ENCODE peak calls at places on chromosomes 2 and 18, in seven cellular contexts. One of them, this sample, is unnamed.

GRCh38 chr2:223404616-223405015 is 197.5 kb downstream of the SCG2 start:
- DNase-seq in IMR-90: no peak
- DNase-seq in H1: no peak
- DNase-seq in A549: no peak
- DNase-seq in K562: no peak
- DNase-seq in GM12878: no peak
- DNase-seq in HepG2: no peak
- DNase-seq in this sample: no peak

GRCh38 chr2:127638361-127639110 is 7.4 kb upstream of the GPR17 start:
- DNase-seq in A549: no peak
- DNase-seq in K562: peak; percentile 79
- DNase-seq in GM12878: no peak
- DNase-seq in HepG2: no peak
- DNase-seq in H1: peak; percentile 41
- DNase-seq in IMR-90: no peak
- DNase-seq in this sample: no peak

GRCh38 chr2:73981081-73981968 is 3.4 kb upstream of the TET3 start:
- DNase-seq in K562: peak; percentile 79
- DNase-seq in A549: peak; percentile 58
- DNase-seq in IMR-90: no peak
- DNase-seq in H1: peak; percentile 29
- DNase-seq in HepG2: peak; percentile 25
- DNase-seq in GM12878: no peak
- DNase-seq in this sample: peak; percentile 47

GRCh38 chr2:101872480-101872879 is 119.3 kb upstream of the IL1R2 start:
- DNase-seq in A549: no peak
- DNase-seq in K562: no peak
- DNase-seq in GM12878: no peak
- DNase-seq in H1: no peak
- DNase-seq in IMR-90: no peak
- DNase-seq in HepG2: no peak
- DNase-seq in this sample: no peak

GRCh38 chr2:27264753-27265535 is 2.1 kb upstream of the SLC30A3 start:
- DNase-seq in HepG2: peak; percentile 73
- DNase-seq in H1: no peak
- DNase-seq in A549: peak; percentile 82
- DNase-seq in GM12878: no peak
- DNase-seq in IMR-90: peak; percentile 35
- DNase-seq in K562: no peak
- DNase-seq in this sample: peak; percentile 100

GRCh38 chr2:99831772-99832171 is 310.6 kb downstream of the AFF3 start:
- DNase-seq in IMR-90: no peak
- DNase-seq in K562: no peak
- DNase-seq in A549: no peak
- DNase-seq in H1: no peak
- DNase-seq in GM12878: no peak
- DNase-seq in HepG2: peak; percentile 35
- DNase-seq in this sample: no peak

GRCh38 chr2:98461650-98462049 is 17.0 kb downstream of the INPP4A start:
- DNase-seq in K562: no peak
- DNase-seq in HepG2: no peak
- DNase-seq in IMR-90: no peak
- DNase-seq in H1: no peak
- DNase-seq in A549: no peak
- DNase-seq in GM12878: no peak
- DNase-seq in this sample: no peak

GRCh38 chr2:174053285-174053684 is 88.1 kb upstream of the SP3 start:
- DNase-seq in A549: peak; percentile 40
- DNase-seq in IMR-90: no peak
- DNase-seq in GM12878: no peak
- DNase-seq in H1: no peak
- DNase-seq in HepG2: no peak
- DNase-seq in K562: no peak
- DNase-seq in this sample: no peak

GRCh38 chr2:28447943-28448737 is 47.7 kb upstream of the PLB1 start:
- DNase-seq in A549: peak; percentile 41
- DNase-seq in K562: no peak
- DNase-seq in IMR-90: peak; percentile 91
- DNase-seq in GM12878: no peak
- DNase-seq in H1: no peak
- DNase-seq in HepG2: no peak
- DNase-seq in this sample: no peak

GRCh38 chr2:239168575-239168974 is 232.2 kb downstream of the HDAC4 start:
- DNase-seq in IMR-90: no peak
- DNase-seq in H1: no peak
- DNase-seq in HepG2: no peak
- DNase-seq in A549: no peak
- DNase-seq in K562: no peak
- DNase-seq in GM12878: no peak
- DNase-seq in this sample: no peak

GRCh38 chr18:28127763-28128737 is 48.9 kb downstream of the CDH2 start:
- DNase-seq in GM12878: no peak
- DNase-seq in K562: no peak
- DNase-seq in A549: peak; percentile 38
- DNase-seq in IMR-90: peak; percentile 34
- DNase-seq in HepG2: peak; percentile 92
- DNase-seq in H1: no peak
- DNase-seq in this sample: no peak

GRCh38 chr18:53698907-53699306 is 525.6 kb downstream of the MBD2 start:
- DNase-seq in GM12878: no peak
- DNase-seq in K562: no peak
- DNase-seq in A549: peak; percentile 11
- DNase-seq in H1: no peak
- DNase-seq in HepG2: peak; percentile 33
- DNase-seq in IMR-90: no peak
- DNase-seq in this sample: peak; percentile 53

GRCh38 chr2:104834431-104834830 is 19.5 kb upstream of the POU3F3 start:
- DNase-seq in GM12878: no peak
- DNase-seq in H1: no peak
- DNase-seq in IMR-90: no peak
- DNase-seq in HepG2: no peak
- DNase-seq in A549: no peak
- DNase-seq in K562: no peak
- DNase-seq in this sample: no peak

GRCh38 chr2:239814917-239815637 is 210.1 kb downstream of the NDUFA10 start:
- DNase-seq in A549: no peak
- DNase-seq in K562: no peak
- DNase-seq in HepG2: no peak
- DNase-seq in IMR-90: no peak
- DNase-seq in H1: no peak
- DNase-seq in GM12878: no peak
- DNase-seq in this sample: no peak

GRCh38 chr2:234677758-234678538 is 181.1 kb upstream of the ARL4C start:
- DNase-seq in K562: no peak
- DNase-seq in A549: peak; percentile 71
- DNase-seq in H1: no peak
- DNase-seq in GM12878: no peak
- DNase-seq in HepG2: peak; percentile 46
- DNase-seq in IMR-90: peak; percentile 79
- DNase-seq in this sample: no peak

GRCh38 chr2:233256048-233256447 is 4.6 kb downstream of the ATG16L1 start:
- DNase-seq in A549: no peak
- DNase-seq in H1: no peak
- DNase-seq in GM12878: no peak
- DNase-seq in HepG2: no peak
- DNase-seq in K562: no peak
- DNase-seq in IMR-90: no peak
- DNase-seq in this sample: no peak

GRCh38 chr2:66526171-66526570 is 91.2 kb downstream of the MEIS1 start:
- DNase-seq in GM12878: no peak
- DNase-seq in H1: no peak
- DNase-seq in HepG2: no peak
- DNase-seq in A549: no peak
- DNase-seq in K562: no peak
- DNase-seq in IMR-90: no peak
- DNase-seq in this sample: peak; percentile 48

GRCh38 chr2:172246649-172247048 is 143.9 kb upstream of the DLX2 start:
- DNase-seq in H1: no peak
- DNase-seq in IMR-90: peak; percentile 66
- DNase-seq in A549: peak; percentile 60
- DNase-seq in GM12878: no peak
- DNase-seq in HepG2: peak; percentile 49
- DNase-seq in K562: no peak
- DNase-seq in this sample: no peak

GRCh38 chr18:36186461-36187137 is 698 bp upstream of the MOCOS start:
- DNase-seq in K562: peak; percentile 69
- DNase-seq in HepG2: peak; percentile 41
- DNase-seq in H1: no peak
- DNase-seq in GM12878: no peak
- DNase-seq in A549: peak; percentile 22
- DNase-seq in IMR-90: no peak
- DNase-seq in this sample: peak; percentile 62

GRCh38 chr2:64554117-64554516 is 30.0 kb downstream of the AFTPH start:
- DNase-seq in K562: no peak
- DNase-seq in A549: no peak
- DNase-seq in IMR-90: no peak
- DNase-seq in HepG2: no peak
- DNase-seq in GM12878: no peak
- DNase-seq in H1: no peak
- DNase-seq in this sample: no peak

DNA sequence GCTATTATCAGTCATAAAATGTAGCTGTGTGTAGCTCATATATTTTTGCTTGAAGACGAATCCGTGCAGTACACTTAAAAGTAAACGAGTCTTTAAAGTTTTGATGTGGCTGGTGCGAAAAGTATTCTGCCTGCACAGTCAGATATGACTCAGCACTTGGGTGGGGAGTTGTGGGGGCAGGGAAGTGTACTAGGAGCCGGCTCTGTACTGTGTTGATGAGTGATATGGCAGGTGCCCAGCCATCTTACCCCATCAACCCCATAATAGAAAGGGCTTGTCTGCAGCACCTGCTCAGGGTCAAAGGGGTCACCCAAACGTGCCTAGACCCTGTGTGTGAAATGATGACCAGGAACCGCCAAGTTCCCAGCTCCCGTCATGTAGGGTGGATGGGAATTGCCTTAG is 47.8 kb downstream of the BCL2L11 start:
- DNase-seq in GM12878: peak; percentile 68
- DNase-seq in HepG2: no peak
- DNase-seq in IMR-90: peak; percentile 89
- DNase-seq in K562: peak; percentile 85
- DNase-seq in A549: peak; percentile 68
- DNase-seq in H1: no peak
- DNase-seq in this sample: no peak
- TF ChIP-seq RFX5 in GM12878: no peak
- TF ChIP-seq RFX5 in HepG2: no peak
- TF ChIP-seq RFX5 in IMR-90: no peak
- TF ChIP-seq RFX5 in K562: no peak
- TF ChIP-seq RFX5 in A549: no peak
- TF ChIP-seq RFX5 in H1: no peak
- TF ChIP-seq RFX5 in this sample: no peak

DNA sequence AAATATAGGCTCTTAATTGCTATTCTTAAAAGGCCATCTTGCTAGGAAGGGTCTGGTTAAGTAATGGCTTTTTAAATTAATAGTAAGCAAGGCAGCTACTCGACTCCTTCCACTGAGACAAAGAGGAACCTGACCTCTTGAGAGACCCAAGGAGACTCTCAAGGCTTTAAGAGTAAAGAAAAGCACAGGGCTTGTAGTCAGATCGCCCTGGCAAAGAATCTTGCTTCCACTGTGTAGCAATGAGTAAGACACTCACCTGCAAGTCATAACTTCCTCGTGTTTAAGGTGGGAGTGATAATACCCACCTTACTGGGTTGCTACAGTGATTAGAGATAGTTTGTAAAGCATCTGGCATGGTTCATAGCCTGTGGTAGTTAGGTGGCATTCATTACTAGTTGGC is 274.5 kb downstream of the TSN start:
- DNase-seq in GM12878: no peak
- DNase-seq in HepG2: no peak
- DNase-seq in A549: no peak
- DNase-seq in H1: no peak
- DNase-seq in IMR-90: no peak
- DNase-seq in K562: no peak
- DNase-seq in this sample: no peak
- H3K4me2 ChIP-seq in GM12878: no peak overlapping the region
- H3K4me2 ChIP-seq in HepG2: no peak overlapping the region
- H3K4me2 ChIP-seq in A549: no peak overlapping the region
- H3K4me2 ChIP-seq in H1: no peak overlapping the region
- H3K4me2 ChIP-seq in IMR-90: no peak overlapping the region
- H3K4me2 ChIP-seq in K562: no peak overlapping the region
- H3K4me2 ChIP-seq in this sample: no peak overlapping the region

DNA sequence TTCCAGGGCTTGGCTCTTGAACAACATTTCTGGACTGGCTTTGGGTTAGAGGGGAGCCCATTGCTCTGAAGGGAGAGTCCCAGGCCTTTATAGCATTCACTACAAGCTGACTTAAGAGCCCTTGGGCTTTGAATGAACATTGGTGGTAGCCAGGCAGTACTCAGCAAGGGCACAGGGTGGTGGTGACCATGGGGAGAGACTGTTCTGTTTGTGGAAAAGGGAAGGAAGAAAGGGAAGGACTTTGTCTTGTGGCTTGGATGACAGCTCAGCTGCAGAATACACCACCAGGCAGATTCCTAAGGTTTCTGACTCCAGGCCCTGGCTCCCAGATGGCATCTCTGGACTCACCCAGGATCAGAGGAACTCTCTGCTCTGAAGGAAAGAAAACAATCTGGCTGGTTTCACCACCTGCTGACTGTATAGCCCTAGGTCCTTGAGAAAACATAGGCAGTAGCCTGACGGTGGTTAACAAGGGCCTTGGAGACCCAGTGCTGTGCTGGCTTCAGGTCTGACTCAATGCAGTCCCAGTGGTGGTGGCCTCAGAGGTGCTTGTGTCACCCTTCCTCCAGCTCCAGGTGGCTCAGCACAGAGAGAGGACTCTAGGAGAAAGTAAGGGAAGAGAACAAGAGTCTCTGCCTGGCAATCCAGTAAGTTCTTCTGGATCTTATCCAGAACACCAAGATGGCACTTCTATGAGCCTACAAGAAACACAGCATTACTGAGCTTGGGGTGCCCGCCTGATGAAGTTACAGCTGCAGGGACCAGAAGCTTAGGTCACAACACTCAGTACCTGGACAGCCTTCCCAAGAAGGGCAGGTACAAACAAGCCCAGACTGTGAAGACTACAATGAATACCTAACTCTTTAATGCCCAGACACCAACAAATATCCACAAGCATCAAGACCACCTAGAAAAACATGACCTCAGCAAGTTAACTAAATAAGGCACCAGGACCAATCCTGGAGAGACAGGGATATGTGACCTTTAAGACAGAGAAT is 16.4 kb upstream of the ABCB11 start:
- DNase-seq in HepG2: no peak
- DNase-seq in A549: no peak
- DNase-seq in GM12878: no peak
- DNase-seq in K562: no peak
- DNase-seq in IMR-90: no peak
- DNase-seq in H1: no peak
- DNase-seq in this sample: no peak
- TF ChIP-seq RFX5 in HepG2: no peak
- TF ChIP-seq RFX5 in A549: no peak
- TF ChIP-seq RFX5 in GM12878: no peak
- TF ChIP-seq RFX5 in K562: no peak
- TF ChIP-seq RFX5 in IMR-90: no peak
- TF ChIP-seq RFX5 in H1: no peak
- TF ChIP-seq RFX5 in this sample: no peak

DNA sequence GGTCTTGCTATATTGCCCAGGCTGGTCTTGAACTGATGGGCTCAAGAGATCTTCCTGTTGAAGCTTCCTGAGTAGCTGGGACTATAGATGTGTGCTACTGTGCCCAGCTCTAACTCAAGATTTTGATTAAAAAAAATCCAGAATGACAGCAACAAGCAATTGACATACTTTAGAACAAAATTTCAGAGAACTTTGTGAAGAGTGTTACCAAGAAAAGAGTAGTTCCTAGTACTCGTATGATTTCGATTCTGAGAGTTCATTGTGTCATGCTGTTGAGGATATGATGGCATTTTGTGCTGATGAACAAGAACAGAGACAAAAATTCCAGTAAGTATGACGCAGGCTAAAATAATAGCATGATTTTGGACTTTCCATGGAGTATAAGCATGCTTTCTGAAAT is 90.2 kb upstream of the TWSG1 start:
- DNase-seq in H1: no peak
- DNase-seq in K562: no peak
- DNase-seq in IMR-90: no peak
- DNase-seq in GM12878: no peak
- DNase-seq in HepG2: no peak
- DNase-seq in A549: no peak
- DNase-seq in this sample: no peak
- H3K4me2 ChIP-seq in H1: no peak overlapping the region
- H3K4me2 ChIP-seq in K562: no peak overlapping the region
- H3K4me2 ChIP-seq in IMR-90: no peak overlapping the region
- H3K4me2 ChIP-seq in GM12878: no peak overlapping the region
- H3K4me2 ChIP-seq in HepG2: no peak overlapping the region
- H3K4me2 ChIP-seq in A549: no peak overlapping the region
- H3K4me2 ChIP-seq in this sample: no peak overlapping the region